ENCODE peak calls at places on chromosome 15, in five cellular contexts. T is NB4, P is mesothelial cell of epicardium, I is cardiac muscle cell, Z is WTC11. Y is an unnamed sample.

GRCh38 chr15:76340198-76340801 is 3.7 kb downstream of the ISL2 start:
- DNase-seq in P (no peak), I (peak), T (no peak), Z (peak), Y (peak)

GRCh38 chr15:80121546-80121945 is 31.3 kb upstream of the FAH start:
- DNase-seq in P (no peak), Z (no peak), I (no peak), T (peak), Y (no peak)

GRCh38 chr15:88904808-88905327 is 8.3 kb downstream of the MFGE8 start:
- DNase-seq in I (peak), P (no peak), T (peak), Z (peak), Y (peak)

GRCh38 chr15:31091531-31091930 is 10.0 kb downstream of the TRPM1 start:
- DNase-seq in P (no peak), T (peak), I (peak), Z (no peak), Y (peak)

GRCh38 chr15:77096131-77096530 is 25.2 kb upstream of the TSPAN3 start:
- DNase-seq in I (no peak), T (no peak), P (no peak), Z (no peak), Y (no peak)

GRCh38 chr15:42090781-42091180 is 3.6 kb downstream of the PLA2G4D start:
- DNase-seq in T (no peak), I (no peak), Z (no peak), P (no peak), Y (no peak)

GRCh38 chr15:89776274-89777072 is at the start of gene MESP2:
- DNase-seq in I (peak), T (peak), Z (peak), P (peak), Y (peak)

GRCh38 chr15:44314512-44314911 is 26.0 kb downstream of the GOLM2 start:
- DNase-seq in Z (no peak), I (no peak), T (no peak), P (no peak), Y (no peak)

GRCh38 chr15:57495037-57495436 is 96.7 kb upstream of the MYZAP start:
- DNase-seq in T (no peak), Z (no peak), P (no peak), I (peak), Y (no peak)

GRCh38 chr15:100934735-100935134 is 15.6 kb downstream of the LRRK1 start:
- DNase-seq in I (peak), P (no peak), T (no peak), Z (no peak), Y (peak)

GRCh38 chr15:35437157-35437556 is 108.8 kb downstream of the DPH6 start:
- DNase-seq in T (no peak), I (peak), Z (no peak), P (no peak), Y (peak)

GRCh38 chr15:36358094-36358961 is 221.1 kb upstream of the CDIN1 start:
- DNase-seq in Z (no peak), P (no peak), T (peak), I (peak), Y (peak)

GRCh38 chr15:44836094-44836493 is 99.8 kb downstream of the TRIM69 start:
- DNase-seq in Z (no peak), T (no peak), I (peak), P (no peak), Y (no peak)

GRCh38 chr15:40969363-40969762 is 16.1 kb downstream of the CHAC1 start:
- DNase-seq in Z (no peak), I (no peak), P (no peak), T (no peak), Y (no peak)

GRCh38 chr15:89179966-89180875 is 41.2 kb downstream of the RLBP1 start:
- DNase-seq in I (peak), P (no peak), T (no peak), Z (no peak), Y (no peak)

GRCh38 chr15:58352026-58352929 is 79.5 kb upstream of the LIPC start:
- DNase-seq in I (no peak), Z (no peak), T (no peak), P (no peak), Y (no peak)

GRCh38 chr15:101161656-101162055 is 90.2 kb downstream of the CHSY1 start:
- DNase-seq in T (no peak), P (no peak), I (no peak), Z (no peak), Y (no peak)

GRCh38 chr15:48963524-48964113 is at the start of gene SHC4:
- DNase-seq in Z (peak), T (peak), I (peak), P (peak), Y (peak)

GRCh38 chr15:32952062-32952461 is 234.3 kb downstream of the GREM1 start:
- DNase-seq in I (no peak), T (no peak), P (no peak), Z (no peak), Y (no peak)

GRCh38 chr15:89679221-89679620 is at the start of gene PLIN1:
- DNase-seq in T (no peak), P (no peak), I (no peak), Z (no peak), Y (no peak)

GRCh38 chr15:37101634-37102314 is 1.4 kb upstream of the MEIS2 start:
- DNase-seq in I (peak), P (peak), T (peak), Z (peak), Y (peak)

GRCh38 chr15:101554115-101554915 is 64.8 kb upstream of the PCSK6 start:
- DNase-seq in P (no peak), I (no peak), T (no peak), Z (no peak), Y (no peak)

GRCh38 chr15:86221119-86221518 is 141.4 kb downstream of the AGBL1 start:
- DNase-seq in I (no peak), P (no peak), Z (no peak), T (no peak), Y (no peak)

GRCh38 chr15:43519207-43519606 is 1.8 kb downstream of the MAP1A start:
- DNase-seq in P (no peak), Z (no peak), I (no peak), T (no peak), Y (no peak)

GRCh38 chr15:33913459-33913858 is 54.8 kb upstream of the CHRM5 start:
- DNase-seq in T (no peak), I (peak), P (no peak), Z (no peak), Y (peak)

GRCh38 chr15:75231836-75232235 is 26.3 kb upstream of the GOLGA6C start:
- DNase-seq in I (no peak), T (no peak), Z (no peak), P (no peak), Y (no peak)

GRCh38 chr15:52727825-52728224 is 48.6 kb upstream of the ATOSA start:
- DNase-seq in I (no peak), T (no peak), P (no peak), Z (no peak), Y (no peak)

GRCh38 chr15:76799760-76800159 is 105.4 kb downstream of the SCAPER start:
- DNase-seq in Z (no peak), T (peak), P (no peak), I (peak), Y (peak)

GRCh38 chr15:80386151-80386550 is 18.0 kb upstream of the ARNT2 start:
- DNase-seq in P (no peak), T (no peak), I (no peak), Z (no peak), Y (no peak)

GRCh38 chr15:66654718-66655375 is 47.2 kb upstream of the SMAD6 start:
- DNase-seq in P (no peak), I (peak), T (no peak), Z (no peak), Y (no peak)

GRCh38 chr15:90033006-90033405 is 31.9 kb downstream of the ZNF710 start:
- DNase-seq in T (peak), I (no peak), P (no peak), Z (no peak), Y (no peak)

GRCh38 chr15:92915766-92916435 is 15.8 kb downstream of the CHD2 start:
- DNase-seq in I (no peak), T (no peak), P (no peak), Z (no peak), Y (no peak)

GRCh38 chr15:40142428-40142827 is 18.4 kb upstream of the BUB1B start:
- DNase-seq in P (no peak), T (no peak), I (no peak), Z (no peak), Y (no peak)

GRCh38 chr15:38197553-38197952 is 55.1 kb upstream of the SPRED1 start:
- DNase-seq in P (no peak), I (peak), T (no peak), Z (no peak), Y (no peak)

GRCh38 chr15:74978503-74978902 is 16.9 kb upstream of the SCAMP5 start:
- DNase-seq in T (no peak), I (no peak), Z (no peak), P (no peak), Y (peak)

GRCh38 chr15:35123743-35124142 is 38.6 kb upstream of the NANOGP8 start:
- DNase-seq in I (peak), P (no peak), T (no peak), Z (no peak), Y (no peak)

GRCh38 chr15:65400760-65401606 is 21.8 kb downstream of the IGDCC4 start:
- DNase-seq in I (peak), P (peak), Z (peak), T (peak), Y (peak)

GRCh38 chr15:60370804-60371700 is 26.7 kb downstream of the ANXA2 start:
- DNase-seq in T (no peak), P (no peak), Z (no peak), I (peak), Y (peak)

GRCh38 chr15:99857836-99858235 is 124.6 kb upstream of the LYSMD4 start:
- DNase-seq in T (no peak), P (no peak), I (no peak), Z (no peak), Y (no peak)
- TF ChIP-seq CTCF in T (no peak), P (no peak), I (no peak), Z (no peak), Y (no peak)

DNA sequence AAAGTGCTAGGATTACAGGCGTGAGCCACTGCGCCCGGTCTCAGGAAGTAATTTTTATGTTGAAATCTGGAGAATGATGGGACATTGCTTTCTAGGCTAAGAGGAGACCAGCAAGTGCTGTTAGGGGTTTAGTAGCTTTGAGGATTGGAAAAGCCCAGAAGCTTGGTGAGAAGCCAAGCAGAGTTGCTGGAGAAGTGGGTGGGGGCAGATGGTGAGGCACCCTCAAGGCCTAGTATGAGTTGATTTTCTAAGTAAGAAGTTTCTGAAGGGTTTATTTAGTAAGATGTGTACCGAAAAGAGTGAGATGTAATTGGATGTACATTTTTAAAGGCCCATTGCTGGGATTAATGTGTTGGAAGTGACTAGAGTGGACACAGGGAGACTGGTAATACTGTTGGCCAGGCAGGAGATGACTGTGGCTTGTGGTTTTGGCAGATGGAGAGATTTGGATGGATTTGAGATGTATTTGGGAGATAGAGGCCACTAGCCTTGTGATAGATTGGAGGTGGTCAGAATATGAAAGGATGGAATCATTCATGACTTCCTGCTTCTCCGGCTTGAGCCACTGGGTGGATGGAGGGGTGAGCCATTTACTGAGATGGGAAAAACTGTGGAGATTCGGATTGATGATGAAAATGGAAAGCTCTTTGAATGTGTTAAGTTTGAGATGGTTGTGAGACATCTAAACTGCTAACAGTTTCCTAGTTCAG is 2.3 kb downstream of the LRRC28 start:
- DNase-seq in T (no peak), P (no peak), I (peak), Z (no peak), Y (peak)
- TF ChIP-seq CTCF in T (no peak), P (no peak), I (no peak), Z (no peak), Y (peak)

DNA sequence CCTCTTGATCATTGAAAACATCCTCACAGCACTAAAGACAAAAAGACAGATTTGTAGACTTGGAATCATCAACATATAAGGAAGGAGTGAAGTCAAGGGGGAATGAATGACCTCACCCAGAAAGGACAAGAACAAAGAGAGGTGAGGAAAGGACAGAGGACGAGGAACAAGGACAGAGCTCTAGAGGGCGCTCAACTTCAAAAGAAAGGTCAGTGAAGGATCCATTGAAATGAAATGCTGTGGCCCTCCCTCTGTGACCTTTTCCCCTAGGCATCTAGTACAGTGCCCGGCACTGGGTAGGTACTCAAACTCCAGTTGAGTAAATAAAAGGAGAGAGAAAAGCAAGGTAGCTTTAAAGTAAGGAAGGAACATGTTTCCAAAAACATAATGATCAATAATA is 2.6 kb downstream of the ATP8B4 start:
- DNase-seq in P (no peak), T (peak), Z (peak), I (peak), Y (peak)
- TF ChIP-seq CTCF in P (no peak), T (peak), Z (no peak), I (peak), Y (peak)

GRCh38 chr15:47188766-47189507 is 528.4 kb upstream of the SEMA6D start:
- DNase-seq in Z (peak), I (no peak), T (no peak), P (no peak), Y (no peak)

GRCh38 chr15:47196057-47196456 is 521.2 kb upstream of the SEMA6D start:
- DNase-seq in P (peak), Z (peak), T (peak), I (peak), Y (peak)

DNA sequence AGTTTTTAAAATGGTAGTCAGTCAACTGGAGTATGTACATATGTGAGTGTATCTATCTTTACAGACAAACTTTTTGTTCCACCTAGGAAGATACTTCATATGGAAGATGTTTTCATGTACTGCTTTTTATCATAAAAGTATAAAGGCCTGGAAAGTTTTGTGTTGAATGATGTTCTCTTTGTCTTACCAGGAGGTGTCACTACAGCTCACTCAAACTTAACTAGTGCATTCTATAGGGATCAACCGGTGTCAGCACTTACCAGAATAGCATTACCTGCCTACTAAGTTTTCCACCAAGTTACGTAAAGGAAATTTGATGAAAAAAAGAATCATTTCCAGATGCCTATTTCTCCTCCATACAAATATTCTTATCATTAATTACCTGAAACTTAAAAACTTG is 522.6 kb upstream of the SEMA6D start:
- DNase-seq in Z (no peak), T (peak), P (no peak), I (peak), Y (peak)
- TF ChIP-seq CTCF in Z (no peak), T (peak), P (peak), I (peak), Y (peak)